ENCODE peak calls at places on chromosomes 6 and 20, in eight cellular contexts. One of them, this sample, is unnamed.

GRCh38 chr20:56689318-56689717 is 60.2 kb downstream of the TFAP2C start:
- DNase-seq in kidney: no peak
- DNase-seq in astrocyte: peak
- DNase-seq in AG04449: no peak
- DNase-seq in GM12864: no peak
- DNase-seq in progenitor cell of endocrine pancreas: no peak
- DNase-seq in GM12865: no peak
- DNase-seq in A549: no peak
- DNase-seq in this sample: no peak

GRCh38 chr6:56889492-56889891 is 65.4 kb upstream of the BEND6 start:
- DNase-seq in astrocyte: no peak
- DNase-seq in progenitor cell of endocrine pancreas: no peak
- DNase-seq in GM12864: no peak
- DNase-seq in AG04449: no peak
- DNase-seq in kidney: no peak
- DNase-seq in GM12865: no peak
- DNase-seq in A549: no peak
- DNase-seq in this sample: no peak

GRCh38 chr6:43997342-43997677 is 129.9 kb downstream of the MRPL14 start:
- DNase-seq in GM12865: no peak
- DNase-seq in astrocyte: no peak
- DNase-seq in AG04449: no peak
- DNase-seq in kidney: no peak
- DNase-seq in progenitor cell of endocrine pancreas: no peak
- DNase-seq in GM12864: no peak
- DNase-seq in A549: no peak
- DNase-seq in this sample: no peak

GRCh38 chr6:44742201-44742600 is 354.7 kb downstream of the CDC5L start:
- DNase-seq in kidney: no peak
- DNase-seq in astrocyte: no peak
- DNase-seq in GM12864: no peak
- DNase-seq in progenitor cell of endocrine pancreas: no peak
- DNase-seq in GM12865: no peak
- DNase-seq in A549: no peak
- DNase-seq in AG04449: no peak
- DNase-seq in this sample: no peak

GRCh38 chr6:102736941-102737368 is 1343.4 kb downstream of the GRIK2 start:
- DNase-seq in A549: no peak
- DNase-seq in progenitor cell of endocrine pancreas: no peak
- DNase-seq in astrocyte: peak
- DNase-seq in GM12864: no peak
- DNase-seq in AG04449: peak
- DNase-seq in GM12865: no peak
- DNase-seq in kidney: no peak
- DNase-seq in this sample: no peak

GRCh38 chr6:130993292-130993765 is 69.7 kb downstream of the EPB41L2 start:
- DNase-seq in astrocyte: no peak
- DNase-seq in GM12864: no peak
- DNase-seq in A549: no peak
- DNase-seq in GM12865: no peak
- DNase-seq in kidney: no peak
- DNase-seq in progenitor cell of endocrine pancreas: no peak
- DNase-seq in AG04449: no peak
- DNase-seq in this sample: no peak

GRCh38 chr6:41965429-41966213 is 24.0 kb upstream of the CCND3 start:
- DNase-seq in progenitor cell of endocrine pancreas: no peak
- DNase-seq in GM12864: no peak
- DNase-seq in astrocyte: peak
- DNase-seq in AG04449: no peak
- DNase-seq in A549: no peak
- DNase-seq in kidney: no peak
- DNase-seq in GM12865: no peak
- DNase-seq in this sample: no peak

GRCh38 chr6:52497652-52498408 is 77.7 kb downstream of the EFHC1 start:
- DNase-seq in GM12864: peak
- DNase-seq in GM12865: peak
- DNase-seq in kidney: no peak
- DNase-seq in A549: no peak
- DNase-seq in AG04449: no peak
- DNase-seq in progenitor cell of endocrine pancreas: no peak
- DNase-seq in astrocyte: peak
- DNase-seq in this sample: no peak

GRCh38 chr20:38127011-38127621 is 38.0 kb downstream of the TGM2 start:
- DNase-seq in A549: peak
- DNase-seq in GM12865: no peak
- DNase-seq in AG04449: no peak
- DNase-seq in GM12864: no peak
- DNase-seq in kidney: peak
- DNase-seq in progenitor cell of endocrine pancreas: no peak
- DNase-seq in astrocyte: peak
- DNase-seq in this sample: peak

GRCh38 chr6:68082086-68082485 is 553.0 kb upstream of the ADGRB3 start:
- DNase-seq in kidney: no peak
- DNase-seq in astrocyte: no peak
- DNase-seq in progenitor cell of endocrine pancreas: no peak
- DNase-seq in A549: no peak
- DNase-seq in AG04449: no peak
- DNase-seq in GM12865: no peak
- DNase-seq in GM12864: no peak
- DNase-seq in this sample: no peak

GRCh38 chr6:170448745-170449144 is 104.4 kb downstream of the PSMB1 start:
- DNase-seq in astrocyte: no peak
- DNase-seq in kidney: no peak
- DNase-seq in GM12865: no peak
- DNase-seq in GM12864: no peak
- DNase-seq in progenitor cell of endocrine pancreas: no peak
- DNase-seq in AG04449: no peak
- DNase-seq in A549: no peak
- DNase-seq in this sample: peak

GRCh38 chr6:112469306-112469705 is 122.2 kb downstream of the RFPL4B start:
- DNase-seq in A549: no peak
- DNase-seq in astrocyte: no peak
- DNase-seq in AG04449: no peak
- DNase-seq in progenitor cell of endocrine pancreas: no peak
- DNase-seq in GM12865: no peak
- DNase-seq in kidney: no peak
- DNase-seq in GM12864: no peak
- DNase-seq in this sample: no peak

GRCh38 chr20:44911264-44911921 is 1.5 kb downstream of the PABPC1L start:
- DNase-seq in AG04449: no peak
- DNase-seq in GM12864: no peak
- DNase-seq in kidney: peak
- DNase-seq in GM12865: peak
- DNase-seq in astrocyte: no peak
- DNase-seq in A549: peak
- DNase-seq in progenitor cell of endocrine pancreas: peak
- DNase-seq in this sample: no peak

GRCh38 chr6:170022827-170023619 is 267.9 kb downstream of the DLL1 start:
- DNase-seq in GM12865: no peak
- DNase-seq in astrocyte: no peak
- DNase-seq in GM12864: no peak
- DNase-seq in kidney: no peak
- DNase-seq in A549: no peak
- DNase-seq in progenitor cell of endocrine pancreas: no peak
- DNase-seq in AG04449: no peak
- DNase-seq in this sample: no peak

GRCh38 chr6:99588618-99589289 is 17.9 kb upstream of the PRDM13 start:
- DNase-seq in kidney: peak
- DNase-seq in A549: peak
- DNase-seq in astrocyte: peak
- DNase-seq in AG04449: no peak
- DNase-seq in GM12865: peak
- DNase-seq in progenitor cell of endocrine pancreas: no peak
- DNase-seq in GM12864: no peak
- DNase-seq in this sample: no peak

GRCh38 chr6:83183082-83183828 is 9.8 kb downstream of the PGM3 start:
- DNase-seq in GM12864: no peak
- DNase-seq in GM12865: no peak
- DNase-seq in progenitor cell of endocrine pancreas: no peak
- DNase-seq in astrocyte: peak
- DNase-seq in A549: peak
- DNase-seq in AG04449: peak
- DNase-seq in kidney: no peak
- DNase-seq in this sample: no peak

GRCh38 chr6:106446287-106446885 is 85.9 kb downstream of the CRYBG1 start:
- DNase-seq in GM12864: no peak
- DNase-seq in A549: peak
- DNase-seq in progenitor cell of endocrine pancreas: no peak
- DNase-seq in kidney: no peak
- DNase-seq in AG04449: no peak
- DNase-seq in GM12865: peak
- DNase-seq in astrocyte: no peak
- DNase-seq in this sample: no peak

GRCh38 chr6:78607188-78607587 is 260.2 kb upstream of the IRAK1BP1 start:
- DNase-seq in astrocyte: peak
- DNase-seq in kidney: no peak
- DNase-seq in GM12864: no peak
- DNase-seq in A549: no peak
- DNase-seq in GM12865: no peak
- DNase-seq in AG04449: no peak
- DNase-seq in progenitor cell of endocrine pancreas: no peak
- DNase-seq in this sample: no peak

GRCh38 chr6:4774715-4775590 is 1.3 kb upstream of the CDYL start:
- DNase-seq in progenitor cell of endocrine pancreas: no peak
- DNase-seq in GM12865: no peak
- DNase-seq in AG04449: no peak
- DNase-seq in A549: no peak
- DNase-seq in astrocyte: no peak
- DNase-seq in GM12864: no peak
- DNase-seq in kidney: no peak
- DNase-seq in this sample: no peak

GRCh38 chr6:26246057-26246456 is 118.9 kb upstream of the BTN3A2 start:
- DNase-seq in astrocyte: no peak
- DNase-seq in progenitor cell of endocrine pancreas: no peak
- DNase-seq in kidney: no peak
- DNase-seq in AG04449: no peak
- DNase-seq in A549: no peak
- DNase-seq in GM12864: no peak
- DNase-seq in GM12865: no peak
- DNase-seq in this sample: no peak

GRCh38 chr6:144327081-144327480 is 41.9 kb downstream of the UTRN start:
- DNase-seq in astrocyte: no peak
- DNase-seq in A549: no peak
- DNase-seq in GM12864: no peak
- DNase-seq in GM12865: no peak
- DNase-seq in progenitor cell of endocrine pancreas: no peak
- DNase-seq in kidney: no peak
- DNase-seq in AG04449: no peak
- DNase-seq in this sample: no peak

DNA sequence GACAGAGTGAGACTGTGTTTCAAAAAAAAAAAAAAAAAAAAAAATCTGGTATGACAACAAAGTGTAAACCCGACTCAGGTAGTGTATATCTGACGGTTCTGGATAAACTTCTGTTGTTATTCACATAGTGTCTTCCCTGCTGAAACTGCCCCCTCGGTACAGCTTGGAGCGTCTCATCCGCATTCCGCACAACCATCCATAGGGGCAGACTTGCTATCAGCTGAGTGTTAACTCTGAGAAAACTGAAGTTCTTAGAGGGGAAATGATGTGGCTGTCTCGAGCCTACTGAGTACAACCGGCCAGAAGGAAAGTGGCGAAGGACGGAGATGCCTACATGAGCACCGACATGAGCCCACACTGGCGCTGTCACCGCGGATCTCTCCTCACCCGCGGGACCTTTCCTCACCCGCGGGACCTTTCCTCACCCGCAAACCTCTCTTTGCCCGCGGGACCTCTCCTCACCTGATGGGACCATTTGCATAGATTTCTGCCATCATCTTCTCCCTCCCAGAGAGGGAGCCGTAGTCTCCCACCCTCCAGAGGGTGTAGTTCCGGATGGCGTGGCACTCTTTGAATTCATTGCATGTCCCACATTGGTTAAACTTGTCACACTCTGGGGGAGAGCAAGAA is 9.8 kb downstream of the CTSZ start:
- DNase-seq in GM12864: no peak
- DNase-seq in kidney: peak
- DNase-seq in AG04449: no peak
- DNase-seq in progenitor cell of endocrine pancreas: no peak
- DNase-seq in GM12865: no peak
- DNase-seq in A549: no peak
- DNase-seq in astrocyte: no peak
- DNase-seq in this sample: no peak
- TF ChIP-seq CTCF in GM12864: no peak
- TF ChIP-seq CTCF in kidney: no peak
- TF ChIP-seq CTCF in AG04449: no peak
- TF ChIP-seq CTCF in progenitor cell of endocrine pancreas: no peak
- TF ChIP-seq CTCF in GM12865: no peak
- TF ChIP-seq CTCF in A549: no peak
- TF ChIP-seq CTCF in astrocyte: no peak
- TF ChIP-seq CTCF in this sample: no peak

GRCh38 chr6:146027586-146028249 is 1.1 kb upstream of the GRM1 start:
- DNase-seq in A549: peak
- DNase-seq in AG04449: no peak
- DNase-seq in GM12865: no peak
- DNase-seq in GM12864: no peak
- DNase-seq in astrocyte: no peak
- DNase-seq in kidney: peak
- DNase-seq in progenitor cell of endocrine pancreas: no peak
- DNase-seq in this sample: no peak
- TF ChIP-seq CTCF in A549: no peak
- TF ChIP-seq CTCF in AG04449: no peak
- TF ChIP-seq CTCF in GM12865: no peak
- TF ChIP-seq CTCF in GM12864: no peak
- TF ChIP-seq CTCF in astrocyte: no peak
- TF ChIP-seq CTCF in kidney: no peak
- TF ChIP-seq CTCF in progenitor cell of endocrine pancreas: peak
- TF ChIP-seq CTCF in this sample: no peak

DNA sequence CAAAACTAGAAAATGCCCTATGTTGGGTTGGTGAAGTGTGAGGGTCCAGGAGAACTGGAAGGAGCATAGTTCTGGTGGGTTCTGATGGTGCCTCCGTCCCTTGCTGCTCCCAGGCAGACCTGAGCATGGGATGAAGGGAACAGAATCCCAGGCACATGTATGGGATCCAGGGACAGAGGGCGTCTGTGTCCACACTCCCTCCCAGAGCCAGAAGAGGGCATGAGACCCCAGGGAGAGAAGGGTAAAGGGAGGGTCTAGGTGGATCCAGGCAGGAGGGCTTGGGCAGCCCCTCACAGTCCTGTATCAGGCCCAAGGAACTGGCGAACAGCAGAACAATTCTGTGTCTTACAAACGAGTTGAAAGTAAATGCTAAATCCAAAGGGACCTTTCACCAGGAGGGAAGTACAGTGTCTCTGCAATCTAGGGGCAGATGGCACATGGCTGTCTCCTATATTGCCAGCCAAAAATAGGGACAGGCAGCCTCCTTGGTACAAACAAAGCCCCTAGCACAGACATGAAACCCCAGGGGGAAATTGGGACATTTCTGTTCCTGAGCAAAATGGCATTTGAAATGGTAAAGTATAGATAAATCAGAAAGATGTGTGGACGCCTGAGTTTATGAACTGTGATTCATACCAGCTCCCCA is 2.5 kb upstream of the BPIFA1 start:
- DNase-seq in astrocyte: no peak
- DNase-seq in GM12864: no peak
- DNase-seq in progenitor cell of endocrine pancreas: no peak
- DNase-seq in AG04449: no peak
- DNase-seq in GM12865: no peak
- DNase-seq in A549: no peak
- DNase-seq in kidney: no peak
- DNase-seq in this sample: no peak
- TF ChIP-seq CTCF in astrocyte: no peak
- TF ChIP-seq CTCF in GM12864: no peak
- TF ChIP-seq CTCF in progenitor cell of endocrine pancreas: peak
- TF ChIP-seq CTCF in AG04449: no peak
- TF ChIP-seq CTCF in GM12865: no peak
- TF ChIP-seq CTCF in A549: no peak
- TF ChIP-seq CTCF in kidney: no peak
- TF ChIP-seq CTCF in this sample: no peak

GRCh38 chr20:49046087-49046900 is at the start of gene CSE1L:
- DNase-seq in progenitor cell of endocrine pancreas: peak
- DNase-seq in AG04449: peak
- DNase-seq in astrocyte: peak
- DNase-seq in kidney: peak
- DNase-seq in GM12864: peak
- DNase-seq in GM12865: peak
- DNase-seq in A549: peak
- DNase-seq in this sample: peak
- TF ChIP-seq CTCF in progenitor cell of endocrine pancreas: peak
- TF ChIP-seq CTCF in AG04449: no peak
- TF ChIP-seq CTCF in astrocyte: no peak
- TF ChIP-seq CTCF in kidney: no peak
- TF ChIP-seq CTCF in GM12864: no peak
- TF ChIP-seq CTCF in GM12865: no peak
- TF ChIP-seq CTCF in A549: no peak
- TF ChIP-seq CTCF in this sample: peak